ENCODE peak calls at places on chromosomes 16 and 17, in ten cellular contexts. F is IMR-90, Y is neural progenitor cell, W is endodermal cell, R is psoas muscle, O is ovary, Z is right lobe of liver, B is Caco-2, J is pancreas, A is left lung. N is an unnamed sample. For H3K27me3, the result is how much of the 10 kb centered on the place peaks cover.

GRCh38 chr17:8069587-8069860 is 18.0 kb downstream of the ALOX12B start:
- DNase-seq in F (no peak), Y (no peak), W (no peak), R (no peak), O (no peak), Z (no peak), B (no peak), J (peak), A (no peak), N (no peak)

GRCh38 chr16:69105501-69106361 is at the start of gene HAS3:
- DNase-seq in F (peak), Y (peak), W (peak), R (no peak), O (peak), Z (peak), B (peak), J (peak), A (peak), N (no peak)

GRCh38 chr17:21418446-21419298 is 42.5 kb downstream of the KCNJ12 start:
- DNase-seq in F (no peak), Y (no peak), W (peak), R (no peak), O (no peak), Z (peak), B (peak), J (peak), A (no peak), N (no peak)

GRCh38 chr17:77882481-77883212 is 75.9 kb upstream of the TNRC6C start:
- DNase-seq in F (peak), Y (no peak), W (no peak), R (peak), O (no peak), Z (no peak), B (no peak), J (no peak), A (peak), N (peak)

GRCh38 chr17:66468241-66469087 is 166.1 kb downstream of the PRKCA start:
- DNase-seq in F (peak), Y (no peak), W (no peak), R (no peak), O (no peak), Z (no peak), B (no peak), J (no peak), A (no peak), N (no peak)

GRCh38 chr17:63120406-63120805 is 154.4 kb downstream of the TANC2 start:
- DNase-seq in F (peak), Y (no peak), W (no peak), R (no peak), O (no peak), Z (no peak), B (no peak), J (no peak), A (no peak), N (no peak)

GRCh38 chr17:44918006-44918405 is 2.7 kb upstream of the GFAP start:
- DNase-seq in F (no peak), Y (no peak), W (peak), R (no peak), O (no peak), Z (no peak), B (no peak), J (no peak), A (peak), N (peak)

GRCh38 chr17:38451030-38451839 is 23.0 kb downstream of the ARHGAP23 start:
- DNase-seq in F (peak), Y (peak), W (peak), R (no peak), O (peak), Z (peak), B (peak), J (no peak), A (no peak), N (no peak)

GRCh38 chr17:34756670-34757021 is 177.3 kb downstream of the TMEM132E start:
- DNase-seq in F (no peak), Y (no peak), W (peak), R (peak), O (no peak), Z (peak), B (peak), J (no peak), A (no peak), N (no peak)

GRCh38 chr17:1639549-1639948 is 6.0 kb downstream of the SCARF1 start:
- DNase-seq in F (no peak), Y (peak), W (peak), R (no peak), O (no peak), Z (no peak), B (no peak), J (no peak), A (peak), N (no peak)
- H3K27me3 ChIP-seq in F (under half), Y (under half), W (under half), R (under half), O (under half), Z (under half), B (under half), J (under half), A (under half), N (under half)

DNA sequence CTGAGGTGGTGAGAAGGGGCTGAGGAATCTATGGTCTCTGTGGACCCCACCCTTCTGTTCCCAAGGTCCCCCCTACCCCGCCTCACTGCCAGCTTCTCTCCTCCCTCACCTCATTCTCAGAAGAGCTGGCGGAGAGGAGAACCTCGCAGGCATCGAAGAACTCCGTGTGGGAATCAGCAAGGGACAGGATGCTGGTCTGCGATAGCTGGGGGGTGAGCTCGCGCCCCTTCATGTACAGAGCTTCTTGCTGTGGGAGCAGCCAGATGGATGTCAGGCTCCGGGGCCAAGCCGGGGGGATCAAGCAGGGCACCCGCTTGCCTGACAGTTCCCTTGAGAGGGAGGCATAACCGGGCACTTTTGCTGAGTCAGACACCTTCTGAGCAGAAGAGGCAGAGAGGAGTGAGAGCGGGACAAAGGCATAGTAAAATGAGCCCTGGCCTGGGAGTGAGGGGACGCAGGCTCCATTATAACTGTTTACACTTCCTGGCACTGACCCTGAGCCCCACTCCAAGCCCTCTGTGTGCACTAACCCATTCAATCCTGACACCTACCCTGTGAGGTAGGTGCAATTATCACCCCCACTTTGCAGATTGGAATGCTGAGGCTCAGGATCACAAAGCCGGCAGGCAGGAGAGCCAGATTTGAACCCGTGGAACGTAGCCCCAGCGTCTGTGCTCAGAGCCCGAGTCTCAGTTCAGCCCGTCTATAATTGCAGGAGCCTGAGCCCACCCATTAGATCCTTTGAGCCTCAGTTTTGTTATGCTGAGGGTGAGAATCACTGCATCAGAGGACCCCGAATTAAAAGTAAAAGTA is 6.3 kb downstream of the OSBPL7 start:
- DNase-seq in F (no peak), Y (no peak), W (no peak), R (no peak), O (no peak), Z (no peak), B (peak), J (peak), A (no peak), N (no peak)
- TF ChIP-seq CTCF in F (no peak), Y (no peak), W (no peak), R (no peak), O (no peak), Z (no peak), B (no peak), J (no peak), A (no peak), N (no peak)

GRCh38 chr16:73054131-73054496 is 6.2 kb upstream of the ZFHX3 start:
- DNase-seq in F (no peak), Y (no peak), W (peak), R (no peak), O (no peak), Z (no peak), B (no peak), J (no peak), A (no peak), N (no peak)

GRCh38 chr16:73053038-73053378 is 5.1 kb upstream of the ZFHX3 start:
- DNase-seq in F (no peak), Y (no peak), W (no peak), R (no peak), O (no peak), Z (no peak), B (no peak), J (no peak), A (no peak), N (no peak)

GRCh38 chr16:73052441-73053030 is 4.6 kb upstream of the ZFHX3 start:
- DNase-seq in F (no peak), Y (peak), W (peak), R (no peak), O (no peak), Z (no peak), B (no peak), J (no peak), A (no peak), N (no peak)

GRCh38 chr16:73054732-73055481 is 7.0 kb upstream of the ZFHX3 start:
- DNase-seq in F (peak), Y (no peak), W (peak), R (no peak), O (no peak), Z (no peak), B (no peak), J (no peak), A (no peak), N (no peak)

GRCh38 chr16:73053379-73054130 is 5.6 kb upstream of the ZFHX3 start:
- DNase-seq in F (peak), Y (no peak), W (peak), R (no peak), O (no peak), Z (no peak), B (no peak), J (no peak), A (no peak), N (no peak)
- H3K27me3 ChIP-seq in F (under half), Y (half or more), W (half or more), R (under half), O (under half), Z (under half), B (under half), J (under half), A (under half), N (under half)

DNA sequence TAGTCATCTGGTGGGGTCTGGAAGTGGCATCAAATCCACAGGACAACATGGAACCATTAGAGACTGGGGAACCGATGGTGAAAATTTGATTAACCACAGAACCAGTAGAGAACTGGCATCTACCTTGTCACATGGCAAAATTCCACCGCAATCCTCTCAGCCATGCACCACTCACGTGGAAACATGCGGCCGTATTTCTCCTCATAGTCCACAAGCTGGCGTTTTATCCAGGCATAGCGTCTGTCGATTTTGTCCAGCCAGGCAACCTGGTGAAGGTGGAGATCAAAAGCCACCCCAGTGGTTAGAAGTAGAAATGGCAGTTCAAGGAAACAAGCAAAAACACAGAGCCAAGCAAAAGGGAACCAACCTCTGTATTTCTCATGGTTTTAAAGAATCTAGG is 87.6 kb downstream of the VPS53 start:
- DNase-seq in F (no peak), Y (no peak), W (no peak), R (no peak), O (no peak), Z (no peak), B (no peak), J (no peak), A (no peak), N (no peak)
- TF ChIP-seq CTCF in F (no peak), Y (no peak), W (peak), R (no peak), O (no peak), Z (no peak), B (no peak), J (no peak), A (no peak), N (no peak)

DNA sequence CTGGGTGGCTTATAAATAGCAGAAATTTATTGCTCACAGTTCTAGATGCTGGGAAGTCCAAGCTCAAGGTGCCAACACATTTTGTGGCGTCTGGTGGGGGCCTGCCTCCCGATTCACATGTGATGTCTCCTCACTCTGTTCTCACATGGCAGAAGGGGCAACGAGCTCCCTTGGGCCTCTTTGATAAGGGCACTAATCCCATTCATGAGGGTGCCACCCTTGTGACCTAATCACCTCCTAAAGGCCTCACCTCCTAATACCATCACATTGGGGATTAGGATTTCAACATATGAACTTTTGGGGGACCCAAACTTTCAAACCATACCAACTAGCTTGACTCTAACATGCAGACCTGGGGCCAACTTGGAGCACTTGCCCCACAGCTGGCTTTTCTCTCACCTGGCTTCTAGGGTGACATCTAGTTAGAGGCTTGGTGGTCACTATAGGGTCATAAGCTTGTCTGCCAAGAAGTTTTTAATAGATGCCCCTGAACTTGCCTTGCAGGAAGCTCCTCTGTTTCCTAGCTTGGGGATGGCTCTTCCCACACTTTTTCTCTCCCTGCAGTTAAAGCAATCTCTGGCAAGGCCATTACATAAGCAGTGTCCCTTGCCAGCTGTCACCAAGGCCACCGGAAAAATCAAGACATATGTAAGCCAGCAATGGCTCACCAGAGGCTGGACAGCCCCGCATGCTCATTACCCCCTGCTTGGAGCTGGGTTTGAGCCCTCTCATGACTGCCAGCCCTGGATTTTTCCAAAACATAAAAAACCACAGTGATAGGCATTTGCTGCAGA is 8.4 kb upstream of the MED9 start:
- DNase-seq in F (no peak), Y (no peak), W (no peak), R (no peak), O (no peak), Z (no peak), B (no peak), J (no peak), A (no peak), N (peak)
- H3K27me3 ChIP-seq in F (half or more), Y (under half), W (under half), R (under half), O (under half), Z (under half), B (under half), J (under half), A (under half), N (under half)

GRCh38 chr17:9287301-9287700 is 266.0 kb downstream of the NTN1 start:
- DNase-seq in F (no peak), Y (no peak), W (peak), R (no peak), O (no peak), Z (no peak), B (no peak), J (no peak), A (no peak), N (no peak)

GRCh38 chr17:9290226-9290613 is 268.9 kb downstream of the NTN1 start:
- DNase-seq in F (no peak), Y (no peak), W (peak), R (no peak), O (no peak), Z (no peak), B (no peak), J (no peak), A (no peak), N (no peak)

GRCh38 chr17:9292563-9292941 is 271.2 kb downstream of the NTN1 start:
- DNase-seq in F (no peak), Y (no peak), W (peak), R (no peak), O (no peak), Z (no peak), B (no peak), J (no peak), A (no peak), N (no peak)

GRCh38 chr17:9294661-9295210 is 273.4 kb downstream of the NTN1 start:
- DNase-seq in F (no peak), Y (no peak), W (peak), R (no peak), O (no peak), Z (no peak), B (no peak), J (no peak), A (no peak), N (no peak)

GRCh38 chr17:9291912-9292562 is 270.7 kb downstream of the NTN1 start:
- DNase-seq in F (peak), Y (peak), W (peak), R (peak), O (peak), Z (peak), B (no peak), J (peak), A (no peak), N (no peak)
- TF ChIP-seq CTCF in F (peak), Y (peak), W (peak), R (peak), O (peak), Z (peak), B (peak), J (peak), A (peak), N (peak)

GRCh38 chr17:48024149-48025039 is 13.2 kb downstream of the COPZ2 start:
- DNase-seq in F (no peak), Y (peak), W (peak), R (peak), O (peak), Z (peak), B (peak), J (no peak), A (peak), N (peak)
- H3K27me3 ChIP-seq in F (under half), Y (under half), W (under half), R (under half), O (under half), Z (under half), B (under half), J (under half), A (under half), N (under half)

GRCh38 chr17:1649116-1649843 is 386 bp downstream of the RILP start:
- DNase-seq in F (peak), Y (peak), W (no peak), R (peak), O (peak), Z (no peak), B (peak), J (peak), A (peak), N (peak)
- TF ChIP-seq CTCF in F (no peak), Y (no peak), W (no peak), R (no peak), O (peak), Z (no peak), B (no peak), J (no peak), A (no peak), N (peak)

GRCh38 chr17:49996495-49997255 is 1.7 kb upstream of the DLX3 start:
- DNase-seq in F (peak), Y (peak), W (peak), R (peak), O (peak), Z (peak), B (no peak), J (peak), A (peak), N (peak)
- H3K27me3 ChIP-seq in F (half or more), Y (half or more), W (half or more), R (under half), O (under half), Z (under half), B (under half), J (under half), A (half or more), N (half or more)